ENCODE peak calls at places on chromosomes 11 and 22, in six cellular contexts. Y, P, L, S, R and C are unnamed samples. For H3K9me3, the result is how much of the 10 kb centered on the place peaks cover.

GRCh38 chr11:128417607-128418324 is 169.6 kb downstream of the ETS1 start:
- ATAC-seq in Y (no peak), P (no peak), L (peak), S (no peak), R (no peak), C (peak)

GRCh38 chr22:25382762-25383161 is 163.3 kb downstream of the CRYBB2 start:
- ATAC-seq in Y (peak), P (no peak), L (no peak), S (peak), R (peak), C (no peak)

GRCh38 chr11:12840871-12841516 is 166.8 kb downstream of the TEAD1 start:
- ATAC-seq in Y (peak), P (peak), L (no peak), S (no peak), R (no peak), C (no peak)

GRCh38 chr11:13276454-13276851 is 1.1 kb upstream of the BMAL1 start:
- ATAC-seq in Y (no peak), P (no peak), L (no peak), S (no peak), R (no peak), C (no peak)

GRCh38 chr11:119056397-119056999 is 507 bp downstream of the HYOU1 start:
- ATAC-seq in Y (peak), P (peak), L (peak), S (peak), R (peak), C (no peak)

GRCh38 chr11:18064035-18064434 is 18.0 kb upstream of the TPH1 start:
- ATAC-seq in Y (no peak), P (no peak), L (no peak), S (no peak), R (no peak), C (no peak)

GRCh38 chr22:22098457-22099193 is 116.0 kb upstream of the TOP3B start:
- ATAC-seq in Y (no peak), P (no peak), L (no peak), S (no peak), R (peak), C (no peak)

GRCh38 chr11:119935341-119935925 is 202.5 kb downstream of the TRIM29 start:
- ATAC-seq in Y (no peak), P (no peak), L (no peak), S (no peak), R (no peak), C (no peak)

GRCh38 chr11:36146437-36146836 is 142.8 kb downstream of the COMMD9 start:
- ATAC-seq in Y (no peak), P (no peak), L (no peak), S (no peak), R (no peak), C (no peak)

GRCh38 chr22:20232237-20232598 is 35.9 kb downstream of the RTN4R start:
- ATAC-seq in Y (no peak), P (no peak), L (no peak), S (no peak), R (no peak), C (no peak)

GRCh38 chr11:9379046-9379445 is 5.4 kb upstream of the IPO7 start:
- ATAC-seq in Y (no peak), P (no peak), L (no peak), S (peak), R (no peak), C (no peak)

GRCh38 chr22:50261615-50262459 is at the start of gene MAPK12:
- ATAC-seq in Y (peak), P (peak), L (no peak), S (peak), R (peak), C (peak)

GRCh38 chr11:61019818-61020405 is 48.4 kb downstream of the CD6 start:
- ATAC-seq in Y (no peak), P (no peak), L (no peak), S (peak), R (no peak), C (no peak)

GRCh38 chr11:35009941-35010337 is 93.5 kb downstream of the PDHX start:
- ATAC-seq in Y (peak), P (no peak), L (no peak), S (peak), R (no peak), C (no peak)

GRCh38 chr11:2821891-2822290 is 63.7 kb downstream of the CDKN1C start:
- ATAC-seq in Y (no peak), P (no peak), L (no peak), S (no peak), R (no peak), C (no peak)

GRCh38 chr22:24482586-24482985 is 12.5 kb upstream of the UPB1 start:
- ATAC-seq in Y (no peak), P (peak), L (peak), S (peak), R (no peak), C (peak)

GRCh38 chr11:17257200-17257599 is 19.3 kb upstream of the NUCB2 start:
- ATAC-seq in Y (peak), P (peak), L (no peak), S (no peak), R (no peak), C (no peak)

GRCh38 chr11:128705124-128705920 is 11.4 kb downstream of the FLI1 start:
- ATAC-seq in Y (no peak), P (no peak), L (no peak), S (no peak), R (no peak), C (no peak)

GRCh38 chr11:95697614-95698408 is 91.8 kb downstream of the FAM76B start:
- ATAC-seq in Y (no peak), P (peak), L (peak), S (no peak), R (peak), C (no peak)

GRCh38 chr11:11077898-11078297 is 220.0 kb upstream of the ZBED5 start:
- ATAC-seq in Y (no peak), P (no peak), L (no peak), S (no peak), R (no peak), C (no peak)

GRCh38 chr11:114137054-114137453 is 77.5 kb downstream of the ZBTB16 start:
- ATAC-seq in Y (no peak), P (no peak), L (no peak), S (no peak), R (no peak), C (no peak)

GRCh38 chr11:68840661-68841653 is 759 bp downstream of the CPT1A start:
- ATAC-seq in Y (peak), P (peak), L (peak), S (peak), R (peak), C (peak)

GRCh38 chr11:597166-597725 is 18.5 kb downstream of the IRF7 start:
- ATAC-seq in Y (peak), P (peak), L (peak), S (peak), R (peak), C (no peak)

GRCh38 chr11:75873417-75874148 is 58.6 kb downstream of the UVRAG start:
- ATAC-seq in Y (no peak), P (no peak), L (no peak), S (no peak), R (peak), C (no peak)

GRCh38 chr22:37101311-37102063 is 8.0 kb downstream of the TMPRSS6 start:
- ATAC-seq in Y (no peak), P (no peak), L (no peak), S (no peak), R (no peak), C (no peak)

GRCh38 chr11:56740107-56740506 is 8.4 kb downstream of the OR9G4 start:
- ATAC-seq in Y (no peak), P (no peak), L (no peak), S (no peak), R (no peak), C (no peak)

GRCh38 chr11:64319421-64319761 is 1.5 kb downstream of the PRDX5 start:
- ATAC-seq in Y (no peak), P (no peak), L (no peak), S (no peak), R (no peak), C (no peak)

GRCh38 chr11:129842138-129842537 is 26.5 kb downstream of the TMEM45B start:
- ATAC-seq in Y (no peak), P (no peak), L (no peak), S (no peak), R (no peak), C (no peak)

GRCh38 chr22:21606775-21607174 is 23.0 kb downstream of the YDJC start:
- ATAC-seq in Y (no peak), P (peak), L (no peak), S (no peak), R (no peak), C (no peak)

GRCh38 chr11:108906826-108907225 is 242.0 kb downstream of the DDX10 start:
- ATAC-seq in Y (peak), P (no peak), L (no peak), S (no peak), R (no peak), C (no peak)

GRCh38 chr22:45090364-45090960 is 73.3 kb upstream of the NUP50 start:
- ATAC-seq in Y (peak), P (no peak), L (no peak), S (peak), R (no peak), C (no peak)

GRCh38 chr11:64609436-64610047 is 18.5 kb downstream of the SLC22A12 start:
- ATAC-seq in Y (peak), P (peak), L (no peak), S (no peak), R (no peak), C (no peak)

GRCh38 chr11:17164361-17165246 is 43.2 kb downstream of the PIK3C2A start:
- ATAC-seq in Y (no peak), P (peak), L (peak), S (peak), R (peak), C (no peak)

GRCh38 chr11:2864890-2865289 is 20.7 kb downstream of the CDKN1C start:
- ATAC-seq in Y (no peak), P (no peak), L (no peak), S (no peak), R (no peak), C (no peak)

GRCh38 chr11:128835741-128836410 is 31.2 kb downstream of the KCNJ1 start:
- ATAC-seq in Y (no peak), P (no peak), L (peak), S (no peak), R (no peak), C (peak)

GRCh38 chr11:78244546-78245315 is 56.0 kb downstream of the USP35 start:
- ATAC-seq in Y (no peak), P (no peak), L (peak), S (no peak), R (no peak), C (no peak)

GRCh38 chr11:78248191-78248590 is 59.5 kb downstream of the USP35 start:
- ATAC-seq in Y (no peak), P (no peak), L (no peak), S (no peak), R (no peak), C (no peak)

GRCh38 chr11:78241475-78241874 is 52.8 kb downstream of the USP35 start:
- ATAC-seq in Y (no peak), P (no peak), L (no peak), S (no peak), R (no peak), C (no peak)

GRCh38 chr11:78239781-78240180 is 51.1 kb downstream of the USP35 start:
- ATAC-seq in Y (no peak), P (no peak), L (no peak), S (no peak), R (no peak), C (no peak)

GRCh38 chr11:78244080-78244479 is 55.4 kb downstream of the USP35 start:
- ATAC-seq in Y (no peak), P (no peak), L (no peak), S (no peak), R (no peak), C (no peak)
- H3K9me3 ChIP-seq in Y (under half), P (under half), L (under half), S (under half), R (under half), C (under half)

GRCh38 chr11:126415669-126416420 is 60.4 kb downstream of the ST3GAL4 start:
- ATAC-seq in Y (no peak), P (no peak), L (peak), S (peak), R (no peak), C (peak)
- TF ChIP-seq EP300 in Y (no peak), P (no peak), L (no peak), S (no peak), R (no peak), C (no peak)

GRCh38 chr22:48141301-48141700 is 1378.9 kb downstream of the TBC1D22A start:
- ATAC-seq in Y (no peak), P (no peak), L (no peak), S (no peak), R (no peak), C (no peak)

GRCh38 chr22:48138855-48139254 is 1376.4 kb downstream of the TBC1D22A start:
- ATAC-seq in Y (peak), P (no peak), L (no peak), S (no peak), R (no peak), C (no peak)

GRCh38 chr22:48140261-48140660 is 1377.8 kb downstream of the TBC1D22A start:
- ATAC-seq in Y (no peak), P (no peak), L (no peak), S (no peak), R (no peak), C (no peak)

GRCh38 chr22:48138427-48138826 is 1376.0 kb downstream of the TBC1D22A start:
- ATAC-seq in Y (peak), P (no peak), L (no peak), S (no peak), R (no peak), C (no peak)

GRCh38 chr22:48139776-48140175 is 1377.3 kb downstream of the TBC1D22A start:
- ATAC-seq in Y (no peak), P (no peak), L (no peak), S (no peak), R (no peak), C (no peak)
- H3K9me3 ChIP-seq in Y (under half), P (under half), L (under half), S (under half), R (under half), C (under half)

GRCh38 chr22:43812890-43813289 is 785 bp upstream of the EFCAB6 start:
- ATAC-seq in Y (no peak), P (no peak), L (no peak), S (no peak), R (peak), C (no peak)
- TF ChIP-seq EP300 in Y (no peak), P (no peak), L (no peak), S (no peak), R (no peak), C (no peak)

GRCh38 chr22:41920271-41920976 is 5.5 kb upstream of the SHISA8 start:
- ATAC-seq in Y (no peak), P (no peak), L (no peak), S (no peak), R (peak), C (no peak)
- H3K9me3 ChIP-seq in Y (under half), P (under half), L (under half), S (under half), R (under half), C (under half)

DNA sequence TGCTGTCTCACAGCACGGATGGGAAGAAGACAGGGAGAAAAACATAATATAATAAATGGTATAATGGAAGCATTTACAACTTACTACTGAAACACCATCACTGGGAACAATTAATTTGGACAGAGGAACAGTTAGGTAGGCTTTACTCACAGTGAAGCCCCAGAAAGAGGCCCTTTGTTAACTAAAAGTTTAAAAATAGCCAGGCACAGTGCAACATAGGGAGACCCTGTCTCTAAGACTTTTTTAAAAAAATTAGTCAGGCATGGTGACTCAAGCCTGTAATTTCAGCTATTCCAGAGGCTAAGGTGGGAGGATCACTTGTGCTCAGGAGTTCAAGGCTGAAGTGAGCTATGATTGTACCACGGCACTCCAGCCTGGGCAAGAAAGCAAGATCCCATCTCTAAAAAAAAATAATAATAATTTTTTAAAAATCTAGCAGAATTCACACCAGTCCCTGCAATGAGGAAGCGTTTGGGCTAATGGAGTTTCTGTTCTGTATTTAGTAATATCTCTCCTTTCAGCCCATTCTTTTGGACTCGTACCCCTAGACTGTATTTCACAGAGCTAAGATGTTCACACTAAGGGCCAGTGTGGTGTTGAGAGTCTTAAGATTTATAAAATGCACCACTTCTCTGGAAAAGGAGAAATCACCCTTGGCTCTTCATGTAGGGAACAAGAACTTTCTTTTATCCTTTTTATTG is 275.5 kb downstream of the SOX6 start:
- ATAC-seq in Y (no peak), P (no peak), L (no peak), S (no peak), R (peak), C (no peak)
- TF ChIP-seq EP300 in Y (no peak), P (no peak), L (no peak), S (no peak), R (no peak), C (no peak)

GRCh38 chr11:133228406-133229330 is 303.6 kb downstream of the OPCML start:
- ATAC-seq in Y (no peak), P (no peak), L (no peak), S (no peak), R (no peak), C (peak)
- H3K9me3 ChIP-seq in Y (under half), P (under half), L (under half), S (under half), R (under half), C (under half)